ENCODE peak calls at places on chromosomes 11 and 22, in four cellular contexts. X is HEK293T, H is GM12878, R is HepG2. A is an unnamed sample.

GRCh38 chr11:108558222-108558621 is 35.3 kb downstream of the EXPH5 start:
- DNase-seq in X (no peak), H (peak; percentile 56), R (no peak), A (no peak)

GRCh38 chr22:44965171-44965570 is 44.6 kb downstream of the PHF21B start:
- DNase-seq in X (no peak), H (no peak), R (no peak), A (no peak)

GRCh38 chr22:36612458-36612857 is 83.5 kb upstream of the EIF3D start:
- DNase-seq in X (no peak), H (no peak), R (no peak), A (no peak)

GRCh38 chr22:37284807-37285355 is 2.6 kb downstream of the CYTH4 start:
- DNase-seq in X (no peak), H (peak; percentile 68), R (no peak), A (no peak)

GRCh38 chr22:46288846-46289243 is 7.8 kb upstream of the GTSE1 start:
- DNase-seq in X (no peak), H (no peak), R (no peak), A (no peak)

GRCh38 chr11:96050435-96051182 is 126.7 kb upstream of the MTMR2 start:
- DNase-seq in X (no peak), H (no peak), R (peak; percentile 76), A (no peak)

GRCh38 chr11:12131943-12132789 is 21.8 kb downstream of the MICAL2 start:
- DNase-seq in X (no peak), H (no peak), R (no peak), A (no peak)

GRCh38 chr11:34192481-34193401 is 87.3 kb downstream of the NAT10 start:
- DNase-seq in X (no peak), H (no peak), R (no peak), A (no peak)

GRCh38 chr22:45911601-45912271 is 65.2 kb downstream of the WNT7B start:
- DNase-seq in X (no peak), H (no peak), R (peak; percentile 6), A (no peak)

GRCh38 chr22:46057762-46058420 is 80.9 kb upstream of the WNT7B start:
- DNase-seq in X (no peak), H (peak; percentile 56), R (no peak), A (no peak)

GRCh38 chr11:128453444-128454336 is 133.7 kb downstream of the ETS1 start:
- DNase-seq in X (no peak), H (no peak), R (no peak), A (no peak)

GRCh38 chr11:7165911-7166310 is 77.1 kb downstream of the RBMXL2 start:
- DNase-seq in X (peak; percentile 19), H (no peak), R (no peak), A (no peak)

GRCh38 chr22:35997438-35997837 is 31.2 kb downstream of the RBFOX2 start:
- DNase-seq in X (no peak), H (no peak), R (no peak), A (no peak)

GRCh38 chr11:96314326-96315050 is 28.5 kb downstream of the MAML2 start:
- DNase-seq in X (no peak), H (no peak), R (no peak), A (no peak)

GRCh38 chr22:21816787-21817496 is 50.5 kb downstream of the MAPK1 start:
- DNase-seq in X (no peak), H (peak; percentile 61), R (no peak), A (peak; percentile 87)

GRCh38 chr11:110196241-110196754 is 100.1 kb downstream of the RDX start:
- DNase-seq in X (no peak), H (no peak), R (peak; percentile 25), A (no peak)

GRCh38 chr11:8196749-8197148 is 27.9 kb upstream of the RIC3 start:
- DNase-seq in X (no peak), H (no peak), R (no peak), A (no peak)

GRCh38 chr11:119854521-119854920 is 125.5 kb upstream of the NECTIN1 start:
- DNase-seq in X (no peak), H (no peak), R (no peak), A (no peak)

GRCh38 chr22:43126506-43127165 is 16.1 kb downstream of the BIK start:
- DNase-seq in X (no peak), H (no peak), R (peak; percentile 65), A (peak; percentile 64)

GRCh38 chr22:17882162-17882561 is 107.9 kb upstream of the BID start:
- DNase-seq in X (no peak), H (no peak), R (no peak), A (no peak)

GRCh38 chr11:123202155-123202714 is 7.2 kb upstream of the CLMP start:
- DNase-seq in X (no peak), H (no peak), R (no peak), A (no peak)

GRCh38 chr22:30561402-30562154 is 12.9 kb downstream of the GAL3ST1 start:
- DNase-seq in X (no peak), H (no peak), R (no peak), A (no peak)

GRCh38 chr11:7892059-7892699 is 38.9 kb downstream of the OR10A6 start:
- DNase-seq in X (no peak), H (no peak), R (no peak), A (no peak)

GRCh38 chr22:33659423-33659822 is 260.9 kb downstream of the LARGE1 start:
- DNase-seq in X (no peak), H (no peak), R (no peak), A (no peak)

GRCh38 chr22:45787770-45788169 is 116.1 kb downstream of the ATXN10 start:
- DNase-seq in X (no peak), H (no peak), R (no peak), A (no peak)

GRCh38 chr11:120566176-120566575 is 54.6 kb downstream of the GRIK4 start:
- DNase-seq in X (no peak), H (no peak), R (no peak), A (no peak)

GRCh38 chr11:130945945-130946344 is 29.7 kb upstream of the SNX19 start:
- DNase-seq in X (no peak), H (no peak), R (no peak), A (no peak)

GRCh38 chr11:95372097-95372656 is 141.2 kb upstream of the SESN3 start:
- DNase-seq in X (no peak), H (no peak), R (no peak), A (no peak)

GRCh38 chr22:30267382-30268302 is 991 bp upstream of the OSM start:
- DNase-seq in X (no peak), H (no peak), R (no peak), A (no peak)

GRCh38 chr22:23849009-23850006 is 8.4 kb upstream of the SLC2A11 start:
- DNase-seq in X (peak; percentile 96), H (no peak), R (peak; percentile 58), A (peak; percentile 82)

GRCh38 chr11:18270102-18270501 is 4.0 kb downstream of the SAA1 start:
- DNase-seq in X (no peak), H (no peak), R (no peak), A (no peak)

GRCh38 chr22:41178425-41178975 is 26.6 kb upstream of the L3MBTL2 start:
- DNase-seq in X (no peak), H (no peak), R (no peak), A (no peak)

GRCh38 chr22:30634477-30635233 is 926 bp upstream of the SLC35E4 start:
- DNase-seq in X (peak; percentile 93), H (peak; percentile 47), R (peak; percentile 31), A (peak; percentile 82)

GRCh38 chr22:37812869-37813678 is 5.3 kb downstream of the GCAT start:
- DNase-seq in X (no peak), H (no peak), R (no peak), A (no peak)

GRCh38 chr11:15645201-15645600 is 530.5 kb downstream of the INSC start:
- DNase-seq in X (no peak), H (no peak), R (no peak), A (no peak)

DNA sequence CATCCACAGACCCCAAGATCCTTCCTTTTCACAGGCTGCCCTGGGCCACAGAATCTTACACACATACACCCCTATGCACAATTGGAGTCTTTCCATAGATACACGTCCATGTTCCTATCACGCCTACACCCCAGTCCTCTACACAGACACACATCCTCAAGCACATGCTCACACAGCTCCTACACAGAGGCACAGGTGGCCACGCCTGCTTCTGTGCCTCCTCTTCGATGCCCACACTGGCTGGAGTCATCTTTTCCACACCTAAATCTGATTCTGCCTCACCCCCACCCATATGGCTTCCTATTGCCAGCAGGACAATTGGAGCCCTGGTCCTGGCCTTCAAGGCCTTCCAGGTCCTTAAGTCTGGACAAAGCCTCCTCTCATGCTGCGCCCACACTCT is 25.5 kb downstream of the PDE2A start:
- DNase-seq in X (no peak), H (no peak), R (no peak), A (no peak)
- TF ChIP-seq TARDBP in X (no peak), H (no peak), R (no peak), A (no peak)

DNA sequence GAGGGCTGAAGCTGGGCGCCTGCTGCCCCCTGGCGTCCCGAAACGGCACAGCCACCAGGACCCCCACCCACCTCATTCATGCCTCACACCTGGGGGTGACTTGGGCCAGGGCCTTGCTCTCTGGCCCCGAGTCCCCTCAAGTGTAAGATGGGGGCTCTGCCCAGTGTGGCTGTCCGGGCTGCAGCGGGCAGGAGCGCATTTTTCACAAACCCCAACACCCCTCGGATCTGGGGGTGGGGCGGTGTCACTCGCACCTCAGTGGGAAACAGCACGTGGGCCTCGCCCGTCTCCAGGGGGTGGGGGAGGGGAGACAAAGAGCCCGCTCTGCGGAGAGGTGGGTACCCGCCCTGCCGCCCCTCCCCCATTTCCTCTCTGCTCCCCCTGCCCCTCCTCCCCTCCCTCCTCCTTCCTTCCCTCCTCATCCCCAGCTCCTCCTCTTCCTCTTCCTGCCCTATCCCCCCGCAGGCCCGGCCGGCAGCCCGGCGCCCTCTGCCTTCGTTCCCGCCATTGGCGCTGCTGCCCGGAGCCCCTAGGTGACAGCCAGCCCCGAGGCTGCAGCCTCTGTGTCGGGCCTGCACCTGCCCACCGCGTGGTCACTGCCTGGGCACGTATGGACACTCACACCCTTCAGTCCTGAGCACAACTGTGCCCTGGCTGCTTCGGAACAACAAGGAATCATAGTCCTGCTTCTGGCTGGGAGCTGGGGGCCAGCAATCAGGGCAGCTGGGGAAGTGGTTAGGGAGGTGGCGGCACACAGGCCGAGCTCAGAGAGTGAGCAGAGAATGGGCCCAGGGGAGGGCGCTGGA is 6.8 kb upstream of the CDKN1C start:
- DNase-seq in X (peak; percentile 81), H (no peak), R (no peak), A (peak; percentile 81)
- TF ChIP-seq TARDBP in X (no peak), H (no peak), R (no peak), A (no peak)

GRCh38 chr11:103792981-103793468 is 243.4 kb upstream of the DDI1 start:
- DNase-seq in X (no peak), H (no peak), R (no peak), A (no peak)
- TF ChIP-seq TARDBP in X (no peak), H (no peak), R (no peak), A (no peak)

DNA sequence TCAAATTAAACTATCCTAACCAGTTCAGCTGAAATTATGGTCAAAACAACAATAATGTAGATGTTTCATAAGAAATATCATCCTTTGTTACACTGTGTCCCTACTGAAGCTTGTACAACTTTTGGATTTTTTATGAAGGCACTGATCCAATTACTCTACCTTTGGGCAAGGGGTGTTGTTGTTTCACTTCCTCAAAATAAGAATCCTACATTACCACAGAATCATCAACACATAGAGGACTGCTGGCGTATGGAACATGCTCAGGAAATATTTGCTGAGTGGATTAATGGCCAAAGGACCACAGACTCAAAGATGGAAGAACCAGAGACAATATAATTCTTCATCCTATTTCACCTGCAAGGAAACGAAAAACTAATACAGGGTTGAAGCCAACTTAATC is 907.5 kb upstream of the CCDC90B start:
- DNase-seq in X (no peak), H (no peak), R (no peak), A (no peak)
- TF ChIP-seq TARDBP in X (no peak), H (no peak), R (no peak), A (no peak)